ENCODE peak calls at places on chromosomes 11 and 22, in eight cellular contexts. X is fibroblast of the aortic adventitia, A is thoracic aorta, H is psoas muscle, R is hepatocyte, N is kidney, P is cardiac fibroblast, U is GM12865. Z is an unnamed sample.

GRCh38 chr22:33919591-33920501 is at the start of gene LARGE1:
- DNase-seq in X (peak), U (peak), R (peak), A (no peak), H (peak), N (peak), P (peak), Z (no peak)

GRCh38 chr11:43649501-43649900 is 31.0 kb upstream of the HSD17B12 start:
- DNase-seq in X (no peak), U (no peak), P (no peak), R (no peak), A (no peak), H (no peak), N (no peak), Z (no peak)

GRCh38 chr22:24583221-24583971 is 9.5 kb downstream of the LRRC75B start:
- DNase-seq in P (peak), U (no peak), R (peak), H (no peak), A (no peak), X (peak), N (peak), Z (no peak)

GRCh38 chr22:25235547-25236290 is 16.3 kb downstream of the CRYBB2 start:
- DNase-seq in H (peak), P (peak), R (peak), N (peak), X (peak), U (peak), A (no peak), Z (no peak)

GRCh38 chr11:76234704-76235232 is 28.5 kb upstream of the WNT11 start:
- DNase-seq in P (no peak), X (no peak), N (peak), R (no peak), A (peak), H (peak), U (peak), Z (no peak)

GRCh38 chr11:125933030-125933813 is 12.6 kb upstream of the VSIG10L2 start:
- DNase-seq in X (no peak), R (no peak), P (no peak), A (no peak), H (no peak), N (no peak), U (peak), Z (no peak)

GRCh38 chr22:29031236-29031982 is 30.2 kb downstream of the C22orf31 start:
- DNase-seq in N (peak), A (peak), H (peak), X (peak), U (no peak), R (peak), P (peak), Z (peak)

GRCh38 chr11:69587454-69588081 is 53.4 kb upstream of the CCND1 start:
- DNase-seq in H (no peak), U (no peak), N (no peak), X (peak), P (peak), A (no peak), R (no peak), Z (peak)

GRCh38 chr11:65293909-65294381 is 20.7 kb upstream of the CDC42EP2 start:
- DNase-seq in A (no peak), P (no peak), U (no peak), R (no peak), X (no peak), H (no peak), N (peak), Z (no peak)

GRCh38 chr22:31342389-31343125 is 3.6 kb downstream of the PATZ1 start:
- DNase-seq in P (no peak), H (no peak), U (no peak), A (no peak), R (peak), X (no peak), N (no peak), Z (no peak)

GRCh38 chr11:45108070-45109064 is 38.1 kb upstream of the PRDM11 start:
- DNase-seq in P (no peak), N (no peak), A (no peak), U (no peak), H (no peak), X (no peak), R (peak), Z (no peak)

GRCh38 chr11:64713031-64713780 is 9.8 kb downstream of the NRXN2 start:
- DNase-seq in R (peak), H (peak), N (peak), U (no peak), P (peak), X (peak), A (no peak), Z (no peak)

GRCh38 chr11:88552377-88553029 is 215.0 kb upstream of the CTSC start:
- DNase-seq in X (peak), R (peak), U (peak), P (peak), A (no peak), H (peak), N (no peak), Z (no peak)

GRCh38 chr11:70159612-70160570 is 43.2 kb upstream of the FADD start:
- DNase-seq in H (no peak), N (peak), A (peak), U (no peak), P (no peak), R (no peak), X (peak), Z (no peak)

GRCh38 chr11:1732421-1733008 is 17.9 kb downstream of the IFITM10 start:
- DNase-seq in P (no peak), N (no peak), H (no peak), A (no peak), U (no peak), X (no peak), R (no peak), Z (no peak)

DNA sequence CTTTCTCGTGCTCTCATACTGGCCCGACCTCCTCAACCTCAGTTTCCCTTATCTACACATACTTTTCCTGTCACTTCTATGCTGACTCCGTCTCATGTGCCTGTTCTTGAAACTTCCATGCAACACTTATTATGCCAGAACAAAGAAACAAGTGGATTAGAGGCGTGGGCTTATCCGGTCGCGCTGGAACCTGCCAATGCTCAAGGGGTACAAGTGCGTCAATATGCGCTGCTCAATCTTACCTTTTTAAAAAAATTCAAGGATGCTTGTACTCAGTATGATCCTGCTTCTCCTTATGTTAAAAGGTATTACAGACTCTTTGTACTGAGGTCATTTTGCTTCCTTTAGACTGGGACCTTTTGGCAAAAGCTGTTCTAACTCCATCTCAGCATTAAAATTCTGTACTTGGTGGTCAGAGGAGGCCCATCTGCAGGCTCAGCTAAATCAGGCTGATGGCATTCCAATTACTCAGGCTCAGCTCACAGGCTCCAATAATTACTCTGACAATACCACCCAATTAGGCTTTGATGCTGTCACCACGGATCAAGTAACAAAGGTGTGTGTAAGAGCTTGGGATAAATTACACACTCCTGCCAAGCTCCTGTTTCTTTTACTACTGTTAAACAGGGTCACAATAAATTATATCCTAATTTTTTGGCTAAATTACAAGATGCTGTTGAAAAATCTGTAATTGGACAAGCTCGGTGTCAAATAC is 26.3 kb upstream of the ALDH3B2 start:
- DNase-seq in R (no peak), U (no peak), P (no peak), X (no peak), H (no peak), A (no peak), N (no peak), Z (no peak)
- TF ChIP-seq CTCF in R (no peak), U (no peak), P (no peak), X (no peak), H (no peak), A (no peak), N (no peak), Z (no peak)

GRCh38 chr22:36431977-36432376 is 44.2 kb upstream of the MYH9 start:
- DNase-seq in X (no peak), A (no peak), P (no peak), H (no peak), U (no peak), N (no peak), R (no peak), Z (no peak)
- H3K4me3 ChIP-seq in X (no peak), A (no peak), P (no peak), H (no peak), U (no peak), N (no peak), R (no peak), Z (no peak)

DNA sequence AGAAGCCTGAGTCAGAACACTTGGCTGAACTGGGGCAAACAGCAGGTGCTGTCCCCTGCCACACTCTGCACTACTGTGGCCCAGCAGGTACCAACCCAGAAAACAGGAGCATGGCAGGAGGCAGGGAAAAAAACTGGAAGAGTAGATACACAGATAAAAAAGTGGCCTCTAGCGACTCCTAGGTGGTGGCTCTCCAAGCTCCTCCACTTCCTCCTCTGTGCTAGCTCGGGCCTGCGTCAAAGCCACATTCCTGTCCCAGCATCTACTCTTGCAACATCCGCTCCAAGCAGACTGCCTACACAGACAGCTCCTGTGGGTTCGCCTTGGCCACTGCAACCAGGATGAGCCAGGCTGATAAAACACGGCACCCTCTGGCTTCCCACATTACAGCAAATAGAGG is 6.9 kb downstream of the OR8B12 start:
- DNase-seq in R (peak), U (no peak), X (peak), A (no peak), P (peak), N (peak), H (peak), Z (no peak)
- TF ChIP-seq CTCF in R (peak), U (no peak), X (no peak), A (no peak), P (peak), N (no peak), H (no peak), Z (no peak)

DNA sequence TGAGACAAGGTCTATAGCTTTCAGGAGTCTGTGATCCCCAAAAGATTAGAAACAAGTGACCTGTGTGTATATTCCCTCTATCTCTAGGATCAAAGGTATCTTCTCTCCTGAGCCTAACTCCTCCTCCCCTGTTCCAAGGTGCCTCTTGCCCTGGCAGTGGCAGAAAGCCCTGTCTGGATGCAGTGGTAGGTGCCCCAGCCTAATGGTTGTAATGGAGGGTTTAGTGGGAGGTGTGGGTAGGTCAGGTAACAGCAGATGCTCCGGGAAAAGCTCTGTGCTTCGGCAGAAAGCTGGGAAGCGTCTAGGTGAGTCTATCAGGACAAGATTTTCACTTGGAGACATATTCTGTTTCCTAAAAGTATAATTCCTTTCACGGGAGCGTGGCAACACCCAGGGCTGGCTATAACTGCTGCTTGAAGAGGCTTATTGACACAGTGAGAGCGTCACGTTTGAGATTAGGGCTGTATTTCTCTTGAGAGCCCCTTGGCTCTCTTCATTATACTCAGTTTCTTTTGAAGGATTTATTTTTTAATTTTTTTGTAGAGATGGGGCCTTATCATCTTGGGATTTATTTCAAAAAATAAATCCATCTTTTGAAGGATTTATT is 49.5 kb downstream of the PRR5L start:
- DNase-seq in X (no peak), A (no peak), R (no peak), U (no peak), H (no peak), N (no peak), P (no peak), Z (no peak)
- H3K4me3 ChIP-seq in X (no peak), A (no peak), R (no peak), U (no peak), H (no peak), N (no peak), P (no peak), Z (no peak)

Z was measured in epithelial cell of proximal tubule.